ENCODE peak calls at places on chromosomes 2 and 18, in five cellular contexts. C, Z, G, K and I are unnamed samples.

GRCh38 chr2:8303322-8303832 is 378.5 kb upstream of the ID2 start:
- DNase-seq in C (peak; percentile 35), Z (peak; percentile 54), G (peak; percentile 46), K (no peak), I (no peak)

GRCh38 chr18:39313992-39314391 is 1748.4 kb upstream of the CELF4 start:
- DNase-seq in C (peak; percentile 57), Z (no peak), G (no peak), K (no peak), I (no peak)

GRCh38 chr2:121530210-121530562 is 494 bp upstream of the RNU4ATAC start:
- DNase-seq in C (peak; percentile 73), Z (no peak), G (peak; percentile 81), K (peak; percentile 78), I (peak; percentile 94)

GRCh38 chr2:28356095-28356911 is 36.4 kb upstream of the FOSL2 start:
- DNase-seq in C (peak; percentile 83), Z (peak; percentile 90), G (peak; percentile 81), K (peak; percentile 40), I (peak; percentile 71)

GRCh38 chr18:25109484-25109883 is 242.5 kb downstream of the ZNF521 start:
- DNase-seq in C (no peak), Z (no peak), G (peak; percentile 40), K (no peak), I (no peak)

GRCh38 chr2:212683346-212683745 is 144.7 kb upstream of the ERBB4 start:
- DNase-seq in C (no peak), Z (no peak), G (peak; percentile 61), K (no peak), I (no peak)

GRCh38 chr2:148658807-148659722 is 14.5 kb downstream of the EPC2 start:
- DNase-seq in C (no peak), Z (no peak), G (peak; percentile 55), K (no peak), I (no peak)

GRCh38 chr2:236298924-236299475 is 34.8 kb upstream of the ASB18 start:
- DNase-seq in C (no peak), Z (no peak), G (no peak), K (no peak), I (no peak)

GRCh38 chr2:147099845-147100244 is 745.0 kb upstream of the ACVR2A start:
- DNase-seq in C (no peak), Z (no peak), G (no peak), K (no peak), I (no peak)

GRCh38 chr2:122236152-122236892 is 480.9 kb downstream of the TSN start:
- DNase-seq in C (peak; percentile 65), Z (no peak), G (peak; percentile 24), K (no peak), I (no peak)

GRCh38 chr2:207558106-207558505 is 28.3 kb downstream of the CREB1 start:
- DNase-seq in C (no peak), Z (no peak), G (peak; percentile 74), K (no peak), I (no peak)

GRCh38 chr2:83191316-83191715 is 1267.8 kb downstream of the SUCLG1 start:
- DNase-seq in C (no peak), Z (no peak), G (no peak), K (no peak), I (no peak)

GRCh38 chr18:12366794-12367193 is 10.2 kb downstream of the AFG3L2 start:
- DNase-seq in C (no peak), Z (no peak), G (no peak), K (no peak), I (no peak)
- H3K27ac ChIP-seq in C (no peak overlapping the region), Z (peak overlapping the region; percentile 2), G (no peak overlapping the region), K (no peak overlapping the region), I (no peak overlapping the region)

GRCh38 chr2:220478305-220479058 is 851.1 kb downstream of the SLC4A3 start:
- DNase-seq in C (no peak), Z (no peak), G (no peak), K (no peak), I (no peak)
- H3K27ac ChIP-seq in C (no peak overlapping the region), Z (no peak overlapping the region), G (no peak overlapping the region), K (no peak overlapping the region), I (no peak overlapping the region)

GRCh38 chr2:220512419-220512818 is 885.0 kb downstream of the SLC4A3 start:
- DNase-seq in C (no peak), Z (no peak), G (peak; percentile 84), K (no peak), I (no peak)
- H3K27ac ChIP-seq in C (no peak overlapping the region), Z (no peak overlapping the region), G (peak overlapping the region; percentile 55), K (no peak overlapping the region), I (no peak overlapping the region)

GRCh38 chr2:173079141-173079540 is 3.5 kb downstream of the MAP3K20 start:
- DNase-seq in C (no peak), Z (no peak), G (no peak), K (no peak), I (no peak)

GRCh38 chr2:173075781-173076556 is at the start of gene MAP3K20:
- DNase-seq in C (peak; percentile 75), Z (peak; percentile 75), G (peak; percentile 73), K (peak; percentile 76), I (peak; percentile 83)

GRCh38 chr2:173075056-173075780 is 428 bp upstream of the MAP3K20 start:
- DNase-seq in C (no peak), Z (no peak), G (no peak), K (peak; percentile 29), I (no peak)

GRCh38 chr2:173077506-173078177 is 2.0 kb downstream of the MAP3K20 start:
- DNase-seq in C (no peak), Z (no peak), G (peak; percentile 44), K (no peak), I (no peak)

DNA sequence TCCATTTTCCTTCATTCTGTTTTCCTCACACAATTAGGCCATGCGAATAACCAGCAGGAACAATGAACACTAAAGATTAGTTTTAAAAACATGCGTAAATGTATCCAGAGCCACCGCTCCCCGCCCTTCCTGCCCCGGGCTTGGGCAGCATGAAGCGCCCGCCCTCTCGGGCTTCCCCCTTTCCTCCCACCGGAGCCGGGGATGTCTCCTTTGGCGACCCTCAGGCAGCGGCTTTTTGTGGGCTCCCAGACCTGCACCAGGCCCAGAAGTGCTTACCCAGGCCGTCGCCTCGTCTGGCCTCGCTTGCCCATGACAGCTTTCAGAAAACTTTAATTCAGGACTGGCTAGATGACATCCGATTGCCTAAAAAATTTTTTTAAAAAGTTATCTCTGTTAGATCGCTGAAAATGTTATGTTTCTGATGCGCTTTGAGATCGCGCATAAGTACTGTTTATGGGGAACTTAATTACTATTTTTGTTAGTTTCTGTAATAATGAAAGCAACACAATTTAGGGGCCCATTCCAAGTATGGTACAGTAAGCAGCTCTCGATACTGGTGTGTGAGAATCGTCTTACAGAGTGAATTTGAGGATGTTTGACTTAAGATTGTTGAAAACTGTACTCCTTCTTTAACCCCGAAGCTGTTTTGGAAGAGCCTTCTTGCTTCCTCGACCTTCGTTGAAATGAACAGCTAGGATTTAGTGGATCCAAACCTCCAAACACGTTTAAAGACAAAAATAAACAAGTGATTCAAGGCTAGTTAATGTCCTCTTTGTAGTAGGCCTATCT is 1.1 kb downstream of the MAP3K20 start:
- DNase-seq in C (peak; percentile 38), Z (peak; percentile 49), G (peak; percentile 54), K (peak; percentile 68), I (peak; percentile 78)
- H3K27ac ChIP-seq in C (peak overlapping the region; percentile 89), Z (peak overlapping the region; percentile 85), G (peak overlapping the region; percentile 97), K (no peak overlapping the region), I (peak overlapping the region; percentile 14)

GRCh38 chr2:44549856-44550255 is 188.1 kb downstream of the CAMKMT start:
- DNase-seq in C (no peak), Z (no peak), G (peak; percentile 78), K (no peak), I (no peak)
- H3K27ac ChIP-seq in C (no peak overlapping the region), Z (no peak overlapping the region), G (no peak overlapping the region), K (no peak overlapping the region), I (no peak overlapping the region)

GRCh38 chr2:217929294-217929671 is 73.5 kb downstream of the TNS1 start:
- DNase-seq in C (no peak), Z (no peak), G (no peak), K (no peak), I (no peak)

GRCh38 chr2:217927601-217928323 is 75.0 kb downstream of the TNS1 start:
- DNase-seq in C (no peak), Z (no peak), G (no peak), K (no peak), I (no peak)

GRCh38 chr2:217929757-217930707 is 72.8 kb downstream of the TNS1 start:
- DNase-seq in C (peak; percentile 57), Z (no peak), G (peak; percentile 93), K (no peak), I (no peak)

GRCh38 chr2:217926801-217927200 is 76.0 kb downstream of the TNS1 start:
- DNase-seq in C (no peak), Z (no peak), G (no peak), K (no peak), I (no peak)

GRCh38 chr2:217928324-217929293 is 74.2 kb downstream of the TNS1 start:
- DNase-seq in C (peak; percentile 25), Z (no peak), G (no peak), K (no peak), I (no peak)
- H3K27ac ChIP-seq in C (peak overlapping the region; percentile 78), Z (peak overlapping the region; percentile 53), G (no peak overlapping the region), K (no peak overlapping the region), I (no peak overlapping the region)

DNA sequence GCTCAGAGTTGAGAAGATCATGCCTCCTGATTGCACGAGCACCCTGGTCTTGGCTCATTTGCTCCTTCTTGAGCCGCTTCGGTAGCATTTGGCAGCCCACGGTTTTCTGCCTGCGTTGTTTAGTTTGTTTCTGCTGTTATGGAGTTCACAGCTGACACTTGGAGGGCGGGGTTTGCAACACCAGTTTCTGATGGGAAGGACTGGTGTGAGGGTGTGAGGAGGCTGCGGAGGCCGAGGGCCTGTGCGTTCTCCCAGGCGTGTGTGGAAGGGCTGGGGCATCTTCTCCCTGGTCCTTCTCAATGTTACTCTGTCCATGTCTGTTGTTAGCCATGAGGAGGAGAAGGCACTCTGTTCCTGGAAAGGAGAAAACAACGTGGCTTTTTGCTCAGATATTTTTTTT is 22.9 kb downstream of the NFATC1 start:
- DNase-seq in C (no peak), Z (no peak), G (no peak), K (no peak), I (no peak)
- H3K27ac ChIP-seq in C (no peak overlapping the region), Z (no peak overlapping the region), G (no peak overlapping the region), K (no peak overlapping the region), I (no peak overlapping the region)